ENCODE peak calls at places on chromosomes 11 and 22, in eight cellular contexts. One of them, this sample, is unnamed.

GRCh38 chr11:30453705-30454104 is 130.8 kb downstream of the ARL14EP start:
- DNase-seq in ovary: no peak
- DNase-seq in A549: no peak
- DNase-seq in stomach: no peak
- DNase-seq in tibial nerve: no peak
- DNase-seq in upper lobe of left lung: no peak
- DNase-seq in SK-N-SH: no peak
- DNase-seq in transverse colon: no peak
- DNase-seq in this sample: no peak

GRCh38 chr11:129881570-129882170 is 13.7 kb downstream of the NFRKB start:
- DNase-seq in ovary: no peak
- DNase-seq in A549: peak; percentile 27
- DNase-seq in stomach: peak; percentile 53
- DNase-seq in tibial nerve: no peak
- DNase-seq in upper lobe of left lung: no peak
- DNase-seq in SK-N-SH: peak; percentile 74
- DNase-seq in transverse colon: no peak
- DNase-seq in this sample: no peak

GRCh38 chr11:90639687-90640086 is 416.8 kb upstream of the CHORDC1 start:
- DNase-seq in ovary: no peak
- DNase-seq in A549: peak; percentile 1
- DNase-seq in stomach: no peak
- DNase-seq in tibial nerve: no peak
- DNase-seq in upper lobe of left lung: no peak
- DNase-seq in SK-N-SH: no peak
- DNase-seq in transverse colon: no peak
- DNase-seq in this sample: no peak

GRCh38 chr11:61961570-61962212 is 5.7 kb downstream of the FTH1 start:
- DNase-seq in ovary: peak; percentile 26
- DNase-seq in A549: peak; percentile 72
- DNase-seq in stomach: peak; percentile 67
- DNase-seq in tibial nerve: peak; percentile 73
- DNase-seq in upper lobe of left lung: no peak
- DNase-seq in SK-N-SH: no peak
- DNase-seq in transverse colon: peak; percentile 60
- DNase-seq in this sample: peak; percentile 87

GRCh38 chr11:7551571-7551970 is 37.8 kb downstream of the PPFIBP2 start:
- DNase-seq in ovary: no peak
- DNase-seq in A549: no peak
- DNase-seq in stomach: no peak
- DNase-seq in tibial nerve: no peak
- DNase-seq in upper lobe of left lung: no peak
- DNase-seq in SK-N-SH: no peak
- DNase-seq in transverse colon: no peak
- DNase-seq in this sample: no peak

GRCh38 chr11:113977701-113978100 is 2.8 kb downstream of the HTR3A start:
- DNase-seq in ovary: no peak
- DNase-seq in A549: no peak
- DNase-seq in stomach: no peak
- DNase-seq in tibial nerve: no peak
- DNase-seq in upper lobe of left lung: no peak
- DNase-seq in SK-N-SH: no peak
- DNase-seq in transverse colon: no peak
- DNase-seq in this sample: no peak

GRCh38 chr22:50613291-50613981 is 12.8 kb downstream of the MAPK8IP2 start:
- DNase-seq in ovary: no peak
- DNase-seq in A549: no peak
- DNase-seq in stomach: peak; percentile 95
- DNase-seq in tibial nerve: no peak
- DNase-seq in upper lobe of left lung: peak; percentile 83
- DNase-seq in SK-N-SH: peak; percentile 39
- DNase-seq in transverse colon: peak; percentile 89
- DNase-seq in this sample: no peak

GRCh38 chr22:45330548-45330947 is 20.8 kb downstream of the FAM118A start:
- DNase-seq in ovary: no peak
- DNase-seq in A549: no peak
- DNase-seq in stomach: no peak
- DNase-seq in tibial nerve: no peak
- DNase-seq in upper lobe of left lung: no peak
- DNase-seq in SK-N-SH: no peak
- DNase-seq in transverse colon: no peak
- DNase-seq in this sample: no peak

GRCh38 chr22:41410311-41410751 is 28.6 kb downstream of the TEF start:
- DNase-seq in ovary: no peak
- DNase-seq in A549: no peak
- DNase-seq in stomach: peak; percentile 50
- DNase-seq in tibial nerve: no peak
- DNase-seq in upper lobe of left lung: no peak
- DNase-seq in SK-N-SH: no peak
- DNase-seq in transverse colon: no peak
- DNase-seq in this sample: peak; percentile 88

GRCh38 chr11:27294654-27295053 is 68.4 kb downstream of the CCDC34 start:
- DNase-seq in ovary: no peak
- DNase-seq in A549: no peak
- DNase-seq in stomach: no peak
- DNase-seq in tibial nerve: no peak
- DNase-seq in upper lobe of left lung: no peak
- DNase-seq in SK-N-SH: no peak
- DNase-seq in transverse colon: peak; percentile 17
- DNase-seq in this sample: no peak

GRCh38 chr22:41562461-41562860 is 1.7 kb downstream of the CSDC2 start:
- DNase-seq in ovary: peak; percentile 54
- DNase-seq in A549: no peak
- DNase-seq in stomach: no peak
- DNase-seq in tibial nerve: no peak
- DNase-seq in upper lobe of left lung: no peak
- DNase-seq in SK-N-SH: no peak
- DNase-seq in transverse colon: no peak
- DNase-seq in this sample: no peak

GRCh38 chr11:2583605-2583958 is 116.2 kb downstream of the KCNQ1OT1 start:
- DNase-seq in ovary: no peak
- DNase-seq in A549: no peak
- DNase-seq in stomach: peak; percentile 18
- DNase-seq in tibial nerve: no peak
- DNase-seq in upper lobe of left lung: no peak
- DNase-seq in SK-N-SH: peak; percentile 20
- DNase-seq in transverse colon: no peak
- DNase-seq in this sample: no peak

GRCh38 chr11:7643323-7643722 is 30.0 kb downstream of the CYB5R2 start:
- DNase-seq in ovary: no peak
- DNase-seq in A549: no peak
- DNase-seq in stomach: no peak
- DNase-seq in tibial nerve: no peak
- DNase-seq in upper lobe of left lung: no peak
- DNase-seq in SK-N-SH: no peak
- DNase-seq in transverse colon: no peak
- DNase-seq in this sample: no peak

GRCh38 chr11:36672815-36673450 is 74.9 kb upstream of the RAG2 start:
- DNase-seq in ovary: no peak
- DNase-seq in A549: peak; percentile 58
- DNase-seq in stomach: no peak
- DNase-seq in tibial nerve: no peak
- DNase-seq in upper lobe of left lung: no peak
- DNase-seq in SK-N-SH: peak; percentile 33
- DNase-seq in transverse colon: no peak
- DNase-seq in this sample: no peak

GRCh38 chr11:44727114-44727372 is 281 bp downstream of the TSPAN18 start:
- DNase-seq in ovary: no peak
- DNase-seq in A549: no peak
- DNase-seq in stomach: no peak
- DNase-seq in tibial nerve: no peak
- DNase-seq in upper lobe of left lung: no peak
- DNase-seq in SK-N-SH: peak; percentile 67
- DNase-seq in transverse colon: no peak
- DNase-seq in this sample: no peak

GRCh38 chr11:72641900-72642814 is 32.1 kb downstream of the PDE2A start:
- DNase-seq in ovary: peak; percentile 44
- DNase-seq in A549: peak; percentile 28
- DNase-seq in stomach: peak; percentile 39
- DNase-seq in tibial nerve: no peak
- DNase-seq in upper lobe of left lung: peak; percentile 91
- DNase-seq in SK-N-SH: peak; percentile 91
- DNase-seq in transverse colon: peak; percentile 48
- DNase-seq in this sample: peak; percentile 78

GRCh38 chr11:7592706-7593105 is 78.9 kb downstream of the PPFIBP2 start:
- DNase-seq in ovary: no peak
- DNase-seq in A549: no peak
- DNase-seq in stomach: peak; percentile 60
- DNase-seq in tibial nerve: no peak
- DNase-seq in upper lobe of left lung: no peak
- DNase-seq in SK-N-SH: no peak
- DNase-seq in transverse colon: no peak
- DNase-seq in this sample: no peak

GRCh38 chr11:132349806-132350733 is 979.7 kb downstream of the NTM start:
- DNase-seq in ovary: no peak
- DNase-seq in A549: no peak
- DNase-seq in stomach: no peak
- DNase-seq in tibial nerve: no peak
- DNase-seq in upper lobe of left lung: no peak
- DNase-seq in SK-N-SH: no peak
- DNase-seq in transverse colon: no peak
- DNase-seq in this sample: no peak

GRCh38 chr11:110130642-110131238 is 37.5 kb downstream of the ZC3H12C start:
- DNase-seq in ovary: no peak
- DNase-seq in A549: no peak
- DNase-seq in stomach: no peak
- DNase-seq in tibial nerve: no peak
- DNase-seq in upper lobe of left lung: no peak
- DNase-seq in SK-N-SH: peak; percentile 49
- DNase-seq in transverse colon: peak; percentile 14
- DNase-seq in this sample: no peak

GRCh38 chr11:124983674-124984511 is 29.9 kb downstream of the CCDC15 start:
- DNase-seq in ovary: no peak
- DNase-seq in A549: no peak
- DNase-seq in stomach: no peak
- DNase-seq in tibial nerve: no peak
- DNase-seq in upper lobe of left lung: peak; percentile 54
- DNase-seq in SK-N-SH: peak; percentile 5
- DNase-seq in transverse colon: no peak
- DNase-seq in this sample: no peak

GRCh38 chr11:66047541-66048365 is 1.2 kb downstream of the GAL3ST3 start:
- DNase-seq in ovary: no peak
- DNase-seq in A549: no peak
- DNase-seq in stomach: no peak
- DNase-seq in tibial nerve: no peak
- DNase-seq in upper lobe of left lung: no peak
- DNase-seq in SK-N-SH: no peak
- DNase-seq in transverse colon: no peak
- DNase-seq in this sample: no peak
- TF ChIP-seq EP300 in ovary: no peak
- TF ChIP-seq EP300 in A549: no peak
- TF ChIP-seq EP300 in stomach: no peak
- TF ChIP-seq EP300 in tibial nerve: no peak
- TF ChIP-seq EP300 in upper lobe of left lung: no peak
- TF ChIP-seq EP300 in SK-N-SH: no peak
- TF ChIP-seq EP300 in transverse colon: no peak
- TF ChIP-seq EP300 in this sample: no peak

DNA sequence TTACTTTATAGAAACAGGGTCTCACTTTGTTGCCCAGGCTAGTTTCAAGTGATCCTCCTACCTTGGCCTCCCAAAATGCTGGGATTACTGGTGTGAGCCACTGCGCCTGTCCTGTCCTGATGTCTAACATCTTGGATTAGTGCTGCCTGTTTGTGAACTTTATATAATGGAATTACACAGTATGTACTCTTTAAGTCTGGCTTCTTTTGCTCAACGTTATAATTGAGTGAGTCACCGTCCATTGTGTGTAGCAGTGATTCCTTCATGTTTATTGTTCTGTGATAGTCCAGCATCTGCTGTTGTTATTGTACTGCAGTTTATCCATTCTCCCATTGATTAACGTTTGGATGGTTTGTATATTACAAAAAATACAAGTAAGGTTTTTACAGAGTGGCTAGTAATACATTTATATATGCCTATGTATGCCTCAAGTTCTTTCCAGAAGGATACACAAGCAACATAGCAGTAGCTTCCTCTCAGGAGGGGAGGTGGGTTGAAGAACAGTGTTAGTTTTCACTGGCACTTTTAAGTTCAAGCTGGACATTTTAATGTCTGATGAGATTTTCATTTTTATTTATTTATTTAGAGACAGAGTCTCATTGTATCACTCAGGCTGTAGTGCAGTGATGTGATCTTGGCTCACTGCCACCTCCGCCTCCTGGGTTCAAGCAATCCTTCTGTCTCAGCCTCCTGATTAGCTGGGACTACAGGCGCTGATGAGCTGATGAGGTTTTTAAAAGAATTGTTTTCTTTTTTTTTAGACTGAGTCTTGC is 25.2 kb upstream of the MICALL1 start:
- DNase-seq in ovary: no peak
- DNase-seq in A549: no peak
- DNase-seq in stomach: no peak
- DNase-seq in tibial nerve: no peak
- DNase-seq in upper lobe of left lung: no peak
- DNase-seq in SK-N-SH: no peak
- DNase-seq in transverse colon: no peak
- DNase-seq in this sample: no peak
- TF ChIP-seq EP300 in ovary: no peak
- TF ChIP-seq EP300 in A549: no peak
- TF ChIP-seq EP300 in stomach: no peak
- TF ChIP-seq EP300 in tibial nerve: no peak
- TF ChIP-seq EP300 in upper lobe of left lung: no peak
- TF ChIP-seq EP300 in SK-N-SH: no peak
- TF ChIP-seq EP300 in transverse colon: no peak
- TF ChIP-seq EP300 in this sample: no peak

DNA sequence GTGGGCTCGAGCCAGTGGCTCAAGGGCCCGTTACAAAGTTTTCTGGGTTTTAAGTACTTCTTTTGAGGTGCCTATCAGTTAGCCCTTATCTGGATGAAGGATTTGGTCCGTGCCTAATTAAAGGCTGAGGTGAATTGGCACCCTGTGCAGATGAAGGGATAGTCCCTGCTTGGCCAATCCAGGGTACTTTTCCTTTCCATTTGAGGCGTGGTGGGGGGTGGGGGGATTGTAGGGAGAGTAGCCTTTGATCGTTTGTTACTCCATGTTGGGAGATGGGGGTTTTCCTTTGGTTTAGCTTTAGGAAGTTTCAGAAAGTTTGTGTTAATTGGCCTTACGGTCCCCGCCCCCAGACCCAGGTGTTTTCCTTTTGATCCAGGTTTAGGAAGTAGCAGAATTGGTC is 170.8 kb downstream of the DDX10 start:
- DNase-seq in ovary: no peak
- DNase-seq in A549: no peak
- DNase-seq in stomach: no peak
- DNase-seq in tibial nerve: no peak
- DNase-seq in upper lobe of left lung: no peak
- DNase-seq in SK-N-SH: no peak
- DNase-seq in transverse colon: no peak
- DNase-seq in this sample: no peak
- TF ChIP-seq EP300 in ovary: no peak
- TF ChIP-seq EP300 in A549: no peak
- TF ChIP-seq EP300 in stomach: no peak
- TF ChIP-seq EP300 in tibial nerve: no peak
- TF ChIP-seq EP300 in upper lobe of left lung: no peak
- TF ChIP-seq EP300 in SK-N-SH: no peak
- TF ChIP-seq EP300 in transverse colon: no peak
- TF ChIP-seq EP300 in this sample: no peak

DNA sequence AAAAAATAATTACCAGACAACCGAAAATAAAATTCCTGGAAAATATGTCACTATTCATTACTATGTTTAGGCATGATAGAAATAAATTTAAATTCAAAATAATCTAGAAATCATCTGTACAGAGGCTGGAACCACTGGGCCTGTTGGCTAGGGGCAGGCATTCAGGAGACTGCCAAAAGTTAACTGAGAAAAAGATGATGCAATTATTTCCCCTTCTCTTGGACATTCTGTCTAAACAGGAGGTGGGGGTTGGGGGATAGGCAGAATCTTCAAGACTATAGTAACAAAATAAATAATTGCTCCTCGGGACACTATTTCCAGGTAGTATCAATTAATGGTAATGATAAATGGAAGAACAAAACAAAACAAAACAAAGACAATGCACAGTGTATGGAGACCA is 14.1 kb downstream of the BTBD10 start:
- DNase-seq in ovary: no peak
- DNase-seq in A549: no peak
- DNase-seq in stomach: no peak
- DNase-seq in tibial nerve: no peak
- DNase-seq in upper lobe of left lung: no peak
- DNase-seq in SK-N-SH: no peak
- DNase-seq in transverse colon: no peak
- DNase-seq in this sample: peak; percentile 68
- TF ChIP-seq EP300 in ovary: no peak
- TF ChIP-seq EP300 in A549: no peak
- TF ChIP-seq EP300 in stomach: no peak
- TF ChIP-seq EP300 in tibial nerve: peak; percentile 25
- TF ChIP-seq EP300 in upper lobe of left lung: no peak
- TF ChIP-seq EP300 in SK-N-SH: no peak
- TF ChIP-seq EP300 in transverse colon: no peak
- TF ChIP-seq EP300 in this sample: no peak

This sample was measured in sigmoid colon.